ENCODE peak calls at places on chromosomes 5 and 9, in ten cellular contexts. C is ovary, E is stomach, S is heart left ventricle, W is lower leg skin, O is HCT116, G is transverse colon, Q is H54, V is body of pancreas, U is sigmoid colon. A is an unnamed sample.
A peak's percentile ranks its signal among the peaks of the same experiment; 100 is the strongest.

GRCh38 chr5:38645508-38645907 is 89.1 kb upstream of the LIFR start:
- DNase-seq in U (no peak), W (no peak), C (no peak), E (no peak), S (no peak), Q (no peak), V (no peak), G (no peak), O (no peak), A (no peak)

GRCh38 chr5:23591250-23591649 is 83.8 kb downstream of the PRDM9 start:
- DNase-seq in C (no peak), U (no peak), Q (no peak), S (no peak), E (no peak), V (no peak), O (no peak), G (no peak), W (no peak), A (no peak)

GRCh38 chr5:168176941-168177340 is 114.5 kb upstream of the WWC1 start:
- DNase-seq in G (no peak), W (no peak), S (no peak), V (no peak), E (no peak), O (no peak), C (no peak), Q (no peak), U (no peak), A (no peak)

GRCh38 chr5:79756102-79756501 is 66.5 kb downstream of the CMYA5 start:
- DNase-seq in S (no peak), Q (no peak), C (no peak), W (no peak), E (no peak), U (no peak), G (no peak), O (no peak), V (no peak), A (no peak)

GRCh38 chr9:132143359-132143758 is 18.5 kb upstream of the NTNG2 start:
- DNase-seq in U (no peak), E (no peak), S (no peak), Q (no peak), O (no peak), G (no peak), W (no peak), V (no peak), C (no peak), A (no peak)

GRCh38 chr5:119795768-119796167 is 166.4 kb downstream of the FAM170A start:
- DNase-seq in C (no peak), O (no peak), G (no peak), Q (no peak), W (no peak), S (no peak), E (no peak), V (no peak), U (no peak), A (no peak)

GRCh38 chr9:108775901-108776306 is 79.9 kb downstream of the ACTL7B start:
- DNase-seq in C (no peak), W (no peak), O (no peak), Q (no peak), E (no peak), G (no peak), U (no peak), S (no peak), V (no peak), A (no peak)

GRCh38 chr9:137294091-137294683 is 7.9 kb downstream of the NRARP start:
- DNase-seq in O (peak; percentile 74), W (no peak), E (peak; percentile 90), U (no peak), C (peak; percentile 22), V (peak; percentile 87), G (no peak), Q (peak; percentile 95), S (peak; percentile 36), A (no peak)

GRCh38 chr9:38046669-38047300 is 22.2 kb downstream of the SHB start:
- DNase-seq in Q (no peak), G (peak; percentile 36), W (no peak), C (no peak), V (peak; percentile 80), E (peak; percentile 57), O (peak; percentile 77), U (no peak), S (no peak), A (no peak)

GRCh38 chr9:38048319-38048969 is 20.6 kb downstream of the SHB start:
- DNase-seq in C (no peak), U (no peak), V (no peak), Q (no peak), O (no peak), S (no peak), W (no peak), G (no peak), E (no peak), A (no peak)

GRCh38 chr9:38044706-38045105 is 24.3 kb downstream of the SHB start:
- DNase-seq in U (no peak), W (no peak), C (no peak), S (no peak), V (no peak), G (no peak), Q (no peak), E (no peak), O (no peak), A (no peak)

GRCh38 chr9:38043931-38044623 is 24.9 kb downstream of the SHB start:
- DNase-seq in O (no peak), C (no peak), G (no peak), E (peak; percentile 71), S (no peak), U (no peak), V (peak; percentile 38), Q (no peak), W (no peak), A (no peak)

DNA sequence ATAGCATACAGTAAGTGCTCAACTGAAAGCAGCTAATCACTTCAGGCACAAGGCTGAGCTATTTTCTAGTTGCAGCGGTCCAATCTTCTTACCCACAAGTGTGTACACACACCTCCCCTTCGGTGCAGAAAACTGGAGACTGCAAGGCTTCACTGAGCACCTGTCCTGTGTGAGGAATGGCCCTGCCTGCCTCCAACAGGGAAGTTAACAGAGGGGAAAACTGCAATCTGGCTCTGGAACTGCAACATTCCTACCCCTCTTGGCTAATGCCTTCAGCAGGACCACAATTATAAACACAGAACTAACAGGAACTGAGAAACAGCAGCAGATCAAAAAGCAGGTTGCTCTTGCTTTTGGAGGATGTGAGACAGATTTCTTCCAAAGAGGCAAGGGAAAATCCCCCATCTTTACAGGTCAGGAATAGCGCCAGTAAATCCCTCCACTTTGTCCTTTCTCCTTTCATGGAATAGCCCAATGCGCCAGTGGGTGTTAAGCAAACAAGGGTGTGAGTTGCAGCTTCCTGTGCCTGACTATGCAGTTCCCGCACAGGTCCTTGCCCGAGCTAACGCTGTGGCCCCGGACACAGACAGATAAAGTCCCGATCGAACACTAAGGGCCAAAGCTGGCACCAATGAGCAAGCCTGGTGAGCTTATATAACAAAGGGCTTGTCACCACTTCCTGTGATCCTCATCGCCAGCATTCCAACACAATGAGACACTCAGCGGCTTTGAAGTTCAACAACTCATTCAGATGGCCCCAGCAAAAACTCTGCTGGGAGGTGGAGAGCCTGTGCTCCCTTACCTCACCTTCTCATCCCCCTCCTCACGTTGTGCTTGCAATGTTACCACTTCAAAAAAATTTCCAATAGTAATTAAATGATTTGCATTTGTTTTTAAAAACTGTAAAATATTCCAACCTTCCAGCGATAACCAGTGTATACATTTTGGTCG is 21.5 kb downstream of the SHB start:
- DNase-seq in Q (peak; percentile 65), E (peak; percentile 75), C (no peak), O (peak; percentile 93), V (peak; percentile 84), W (no peak), U (peak; percentile 80), S (peak; percentile 75), G (peak; percentile 76), A (no peak)
- TF ChIP-seq POLR2A in Q (peak; percentile 19), E (no peak), C (no peak), O (no peak), V (peak; percentile 48), W (no peak), U (no peak), S (no peak), G (peak; percentile 49), A (no peak)

GRCh38 chr5:1921711-1922110 is 39.0 kb upstream of the IRX4 start:
- DNase-seq in U (no peak), E (no peak), W (peak; percentile 69), S (no peak), V (no peak), O (no peak), C (no peak), G (no peak), Q (no peak), A (no peak)

GRCh38 chr5:1926071-1926440 is 43.3 kb upstream of the IRX4 start:
- DNase-seq in U (no peak), S (no peak), V (no peak), G (no peak), C (no peak), W (peak; percentile 49), O (no peak), Q (no peak), E (no peak), A (no peak)

GRCh38 chr5:1923341-1923740 is 40.6 kb upstream of the IRX4 start:
- DNase-seq in O (no peak), V (no peak), E (no peak), Q (no peak), W (peak; percentile 57), G (no peak), C (no peak), S (no peak), U (no peak), A (no peak)

GRCh38 chr5:1925111-1926070 is 42.7 kb upstream of the IRX4 start:
- DNase-seq in U (no peak), V (no peak), W (peak; percentile 52), O (no peak), S (no peak), C (no peak), G (no peak), E (no peak), Q (no peak), A (no peak)

GRCh38 chr5:1923766-1924165 is 41.0 kb upstream of the IRX4 start:
- DNase-seq in W (peak; percentile 68), G (no peak), O (no peak), V (no peak), U (no peak), C (no peak), Q (no peak), S (no peak), E (no peak), A (no peak)
- TF ChIP-seq POLR2A in W (no peak), G (no peak), O (no peak), V (no peak), U (no peak), C (no peak), Q (no peak), S (no peak), E (no peak), A (no peak)

DNA sequence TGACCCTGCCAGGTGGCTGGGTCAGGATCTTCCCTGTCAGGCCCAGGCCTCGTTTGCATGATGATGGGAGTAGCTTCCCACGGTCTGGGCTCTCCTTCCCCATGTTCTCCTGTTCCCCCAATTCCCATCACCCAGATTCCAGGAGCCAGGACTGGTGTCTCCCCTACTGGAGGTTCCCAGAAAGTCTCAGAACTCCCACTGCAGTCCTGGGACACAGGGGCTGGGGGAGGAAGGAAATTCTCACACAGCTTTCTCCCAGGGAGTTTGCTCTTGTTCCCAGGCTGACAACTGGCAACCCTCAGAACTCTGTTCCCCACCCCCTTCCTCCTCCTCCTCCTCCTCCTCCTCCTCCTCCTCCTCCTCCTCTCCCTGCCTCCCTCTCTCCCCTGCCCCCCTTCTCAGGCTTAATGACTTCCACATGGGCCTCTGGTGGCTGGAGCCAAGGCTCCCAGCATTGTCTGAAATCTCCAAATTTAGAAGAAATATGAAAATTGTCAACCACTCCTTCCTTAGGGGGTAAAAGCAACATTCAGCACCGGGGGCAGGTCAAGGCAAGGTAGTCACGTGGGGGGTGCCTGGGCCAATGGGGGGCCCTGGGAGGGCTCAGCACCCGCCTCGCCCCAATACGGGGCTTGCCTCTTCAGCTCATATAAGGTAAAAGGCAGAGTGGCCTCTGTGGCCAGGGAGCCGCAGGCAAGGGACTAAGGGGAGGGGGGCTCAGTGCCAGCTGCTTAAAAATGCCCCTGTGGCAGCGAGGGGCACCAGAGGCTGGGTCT is 27.3 kb upstream of the IL17B start:
- DNase-seq in S (peak; percentile 80), V (no peak), Q (no peak), E (no peak), C (peak; percentile 92), G (peak; percentile 70), U (peak; percentile 99), O (no peak), W (no peak), A (peak; percentile 94)
- TF ChIP-seq POLR2A in S (peak; percentile 66), V (peak; percentile 51), Q (no peak), E (peak; percentile 70), C (peak; percentile 89), G (peak; percentile 90), U (peak; percentile 7), O (no peak), W (no peak), A (peak; percentile 95)

GRCh38 chr5:134006119-134006514 is 1.3 kb upstream of the VDAC1 start:
- DNase-seq in S (no peak), U (no peak), C (peak; percentile 41), E (no peak), Q (no peak), W (no peak), G (no peak), O (no peak), V (no peak), A (no peak)

GRCh38 chr5:134005415-134006118 is 792 bp upstream of the VDAC1 start:
- DNase-seq in Q (no peak), U (peak; percentile 74), S (no peak), E (peak; percentile 50), W (peak; percentile 89), V (no peak), C (peak; percentile 58), O (no peak), G (peak; percentile 52), A (peak; percentile 42)

GRCh38 chr5:134003957-134004625 is 684 bp downstream of the VDAC1 start:
- DNase-seq in O (no peak), Q (no peak), U (peak; percentile 82), V (peak; percentile 51), W (peak; percentile 91), S (peak; percentile 77), C (peak; percentile 66), G (peak; percentile 60), E (peak; percentile 61), A (peak; percentile 65)

GRCh38 chr5:134003064-134003956 is 1.5 kb downstream of the VDAC1 start:
- DNase-seq in O (no peak), W (no peak), C (no peak), S (no peak), V (no peak), E (no peak), G (no peak), U (no peak), Q (no peak), A (no peak)

DNA sequence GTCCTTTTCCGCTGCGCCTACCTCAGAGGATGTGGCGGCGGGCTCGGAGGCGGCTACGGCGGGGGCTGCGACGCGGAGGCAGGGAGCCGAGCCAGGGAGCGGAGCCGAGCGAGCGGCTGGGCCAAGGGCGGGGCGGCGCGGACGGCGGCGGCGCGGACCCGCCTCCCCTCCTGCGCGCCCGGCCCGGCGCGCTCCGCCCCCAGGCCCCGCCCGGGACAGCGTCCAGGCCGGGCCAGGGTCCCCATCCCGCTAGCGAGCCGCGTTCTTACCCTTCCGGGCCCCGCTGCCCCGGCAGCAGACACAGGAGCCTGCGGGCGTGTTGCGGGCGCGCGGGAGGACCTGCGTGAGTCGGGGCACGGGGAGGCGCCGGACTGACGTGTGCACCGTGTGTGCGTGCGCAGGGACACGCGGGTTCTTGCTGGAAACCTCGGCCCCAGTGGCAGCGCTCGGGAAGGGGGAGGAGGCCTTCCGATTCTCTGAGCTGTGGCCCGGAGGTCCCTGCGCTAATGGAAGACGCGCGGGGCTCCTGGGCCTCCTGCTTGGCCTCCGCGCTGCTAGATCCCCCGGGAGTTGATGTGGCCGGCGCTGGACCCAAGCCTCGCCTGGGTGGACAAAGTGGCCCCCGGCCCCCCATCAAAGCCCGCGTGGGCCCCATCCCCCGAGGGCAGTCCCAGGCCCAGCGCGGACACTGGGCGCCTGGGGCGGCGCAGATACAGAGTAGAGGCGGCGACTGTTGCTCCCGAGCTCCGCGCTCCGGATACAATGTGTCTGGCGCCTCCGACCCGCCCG is at the start of gene VDAC1:
- DNase-seq in E (peak; percentile 76), Q (peak; percentile 87), V (peak; percentile 73), O (peak; percentile 56), S (peak; percentile 88), C (peak; percentile 85), U (peak; percentile 94), G (peak; percentile 81), W (peak; percentile 96), A (peak; percentile 75)
- TF ChIP-seq POLR2A in E (peak; percentile 23), Q (peak; percentile 64), V (peak; percentile 78), O (peak; percentile 80), S (peak; percentile 77), C (peak; percentile 77), U (peak; percentile 53), G (peak; percentile 88), W (no peak), A (peak; percentile 28)